ENCODE peak calls at places on chromosome 11, in four cellular contexts. W, Z, Q and X are unnamed samples.

GRCh38 chr11:71489311-71490043 is 36.5 kb downstream of the NADSYN1 start:
- DNase-seq in W (no peak), Q (no peak), Z (peak), X (peak)

GRCh38 chr11:67440229-67441081 is 2.8 kb downstream of the CORO1B start:
- DNase-seq in Z (no peak), W (peak), Q (no peak), X (no peak)

GRCh38 chr11:14075118-14075601 is 112.6 kb downstream of the SPON1 start:
- DNase-seq in W (no peak), Z (no peak), Q (no peak), X (no peak)

GRCh38 chr11:37040921-37041320 is 442.9 kb upstream of the RAG2 start:
- DNase-seq in W (no peak), Q (no peak), Z (no peak), X (no peak)

GRCh38 chr11:12717851-12718291 is 43.6 kb downstream of the TEAD1 start:
- DNase-seq in Z (peak), Q (no peak), W (peak), X (peak)

GRCh38 chr11:61481806-61482205 is 26.7 kb upstream of the LRRC10B start:
- DNase-seq in W (no peak), Z (no peak), Q (no peak), X (no peak)

GRCh38 chr11:69949327-69949726 is 128.8 kb upstream of the ANO1 start:
- DNase-seq in Z (no peak), W (no peak), Q (no peak), X (no peak)

GRCh38 chr11:114085965-114086364 is 26.5 kb downstream of the ZBTB16 start:
- DNase-seq in Z (no peak), Q (peak), W (no peak), X (no peak)

GRCh38 chr11:121199516-121199915 is 93.1 kb upstream of the SC5D start:
- DNase-seq in W (no peak), Z (no peak), Q (no peak), X (no peak)

DNA sequence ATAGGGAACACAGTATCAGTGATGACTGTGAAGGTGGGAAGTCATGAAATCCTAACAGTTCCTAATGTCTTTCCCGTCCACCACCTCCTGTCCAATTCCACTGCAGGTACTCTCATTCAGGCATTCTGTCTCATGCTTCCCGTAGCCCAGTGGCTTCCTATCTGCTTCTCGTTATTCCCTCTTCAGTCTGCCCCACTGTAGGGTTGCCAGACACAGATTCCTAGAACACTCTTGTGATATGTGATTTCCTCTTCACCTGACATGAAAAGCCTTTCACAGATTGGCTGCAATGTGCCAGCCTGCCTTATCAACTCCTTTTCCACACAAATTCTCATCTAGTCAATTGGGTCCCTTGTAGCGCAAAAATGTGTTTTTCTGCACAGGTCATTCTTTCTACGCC is 49.0 kb downstream of the C2CD3 start:
- DNase-seq in W (no peak), Q (no peak), Z (no peak), X (no peak)
- TF ChIP-seq CTCF in W (no peak), Q (no peak), Z (no peak), X (no peak)

GRCh38 chr11:108838102-108838803 is 173.4 kb downstream of the DDX10 start:
- DNase-seq in Z (no peak), Q (no peak), W (no peak), X (no peak)
- TF ChIP-seq CTCF in Z (no peak), Q (no peak), W (no peak), X (no peak)

GRCh38 chr11:123979311-123979710 is 1.7 kb upstream of the OR10S1 start:
- DNase-seq in W (no peak), Q (no peak), Z (no peak), X (no peak)
- TF ChIP-seq CTCF in W (no peak), Q (no peak), Z (no peak), X (no peak)

GRCh38 chr11:62976109-62976508 is 8.7 kb downstream of the SLC22A6 start:
- DNase-seq in W (no peak), Q (no peak), Z (no peak), X (no peak)

GRCh38 chr11:62980133-62980760 is 4.5 kb downstream of the SLC22A6 start:
- DNase-seq in Z (no peak), Q (no peak), W (peak), X (no peak)

DNA sequence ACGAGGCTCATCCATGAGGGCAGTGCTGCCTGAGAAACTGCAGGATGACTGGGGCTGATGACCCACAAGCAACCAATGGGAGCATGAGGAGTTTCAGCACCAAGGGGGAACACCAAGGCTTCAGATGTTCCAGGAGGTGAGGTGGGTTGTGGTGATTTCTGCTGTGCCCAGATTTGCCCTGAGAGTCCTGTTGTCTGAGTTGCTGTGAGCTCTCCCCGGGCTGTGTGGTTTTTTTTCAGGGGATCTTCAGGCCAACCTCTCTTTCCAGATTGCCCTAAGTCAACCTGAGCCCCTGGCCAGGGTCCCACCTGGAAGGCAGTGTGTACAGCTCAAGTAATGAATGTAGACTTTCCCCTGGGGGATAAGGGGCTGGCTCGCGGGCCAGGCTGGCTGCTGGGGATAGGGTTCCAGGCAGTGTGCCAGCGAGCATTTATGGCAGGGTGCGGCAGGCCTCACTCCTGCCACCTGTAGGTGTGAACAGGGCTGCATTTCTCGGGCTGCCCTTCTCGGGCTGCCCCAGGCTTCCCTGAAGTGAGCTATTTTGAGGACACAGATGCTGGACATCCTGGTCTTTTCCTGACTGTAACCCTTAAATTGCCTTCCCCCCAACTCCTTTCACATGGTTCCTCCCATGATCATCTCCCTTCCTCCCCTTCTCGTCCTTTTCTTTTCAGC is 9.8 kb downstream of the SLC22A6 start:
- DNase-seq in Q (peak), W (peak), Z (no peak), X (no peak)
- TF ChIP-seq CTCF in Q (peak), W (peak), Z (peak), X (peak)

GRCh38 chr11:47271961-47272661 is 2.2 kb downstream of the MADD start:
- DNase-seq in Q (peak), Z (peak), W (no peak), X (peak)

GRCh38 chr11:47271328-47271727 is 1.4 kb downstream of the MADD start:
- DNase-seq in Z (no peak), W (no peak), Q (no peak), X (no peak)

GRCh38 chr11:47269829-47270305 is at the start of gene MADD:
- DNase-seq in Z (peak), W (peak), Q (peak), X (peak)

GRCh38 chr11:47269002-47269828 is 718 bp upstream of the MADD start:
- DNase-seq in W (peak), Q (peak), Z (peak), X (peak)

DNA sequence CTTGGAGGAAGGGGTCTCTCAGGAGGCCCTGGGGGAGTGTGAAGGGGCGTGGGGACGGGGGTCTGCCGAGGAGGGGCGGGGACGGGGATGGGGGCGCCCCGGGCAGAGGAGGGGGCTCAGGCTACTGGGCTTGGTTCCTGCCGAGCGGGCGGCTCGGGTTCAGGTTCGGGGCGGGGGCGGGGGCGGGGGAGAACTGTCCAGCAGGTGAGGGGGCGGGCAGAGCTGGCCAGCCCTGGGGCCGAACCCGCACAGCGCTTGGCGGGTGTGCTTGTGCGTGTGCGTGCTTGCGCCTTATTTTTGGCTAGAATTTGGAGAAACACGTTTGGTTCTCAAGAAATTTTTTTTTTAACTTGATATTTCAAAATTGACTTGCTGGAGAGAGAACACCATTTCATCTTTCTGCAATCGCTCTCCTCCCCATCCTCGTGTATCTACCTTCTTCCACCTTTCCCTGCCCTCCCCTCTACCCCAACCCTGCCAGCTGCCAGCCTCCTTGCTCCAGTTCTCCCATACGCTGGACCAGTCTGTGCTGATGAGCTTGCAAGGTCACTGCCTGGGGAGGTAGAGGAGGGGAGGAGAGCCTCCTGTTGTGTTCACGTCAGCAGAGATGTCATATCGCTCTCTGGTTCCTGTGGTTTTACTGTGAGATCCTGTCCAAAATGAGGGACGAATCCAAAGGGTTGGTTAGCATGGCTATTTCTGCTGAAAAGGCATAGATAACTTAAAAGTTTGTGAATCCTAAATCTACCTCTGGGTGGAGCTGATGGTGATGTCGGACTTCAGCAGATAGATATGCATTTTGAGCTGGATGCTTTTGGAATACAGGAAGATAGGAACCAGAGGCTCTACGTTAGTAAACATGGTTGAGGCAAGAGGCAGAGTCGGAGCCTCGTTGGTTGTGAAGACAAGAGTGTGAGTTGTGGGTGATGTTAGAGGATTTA is 668 bp downstream of the MADD start:
- DNase-seq in Q (peak), Z (no peak), W (peak), X (peak)
- TF ChIP-seq CTCF in Q (no peak), Z (no peak), W (peak), X (peak)